ENCODE peak calls at places on chromosome 9, in six cellular contexts. Q is A549, E is IMR-90, K is GM12878, R is HepG2, Y is K562. W is an unnamed sample.

GRCh38 chr9:24672336-24672735 is 126.6 kb upstream of the IZUMO3 start:
- DNase-seq in R (no peak), E (no peak), Q (no peak), K (no peak), Y (no peak), W (no peak)

GRCh38 chr9:134664446-134664845 is 22.8 kb downstream of the COL5A1 start:
- DNase-seq in E (no peak), K (no peak), Y (no peak), R (no peak), Q (no peak), W (no peak)

GRCh38 chr9:35490155-35490909 is 421 bp downstream of the RUSC2 start:
- DNase-seq in Q (no peak), E (no peak), Y (peak), R (no peak), K (no peak), W (peak)

GRCh38 chr9:131419029-131419614 is 25.2 kb downstream of the PRRC2B start:
- DNase-seq in E (peak), R (no peak), Y (no peak), K (no peak), Q (no peak), W (no peak)

GRCh38 chr9:91730806-91731205 is 219.2 kb downstream of the ROR2 start:
- DNase-seq in E (no peak), Q (no peak), R (no peak), K (no peak), Y (no peak), W (no peak)

GRCh38 chr9:116331241-116331640 is 177.7 kb downstream of the PAPPA start:
- DNase-seq in K (no peak), R (no peak), Y (no peak), Q (no peak), E (no peak), W (no peak)

GRCh38 chr9:5625916-5626315 is 3.0 kb upstream of the RIC1 start:
- DNase-seq in Q (no peak), K (no peak), R (no peak), Y (no peak), E (no peak), W (no peak)

GRCh38 chr9:109733690-109734089 is 46.3 kb upstream of the PALM2AKAP2 start:
- DNase-seq in Y (no peak), K (no peak), R (no peak), Q (no peak), E (peak), W (no peak)

GRCh38 chr9:676780-677458 is 164.6 kb upstream of the DMRT1 start:
- DNase-seq in Q (no peak), R (peak), K (no peak), Y (no peak), E (no peak), W (no peak)

GRCh38 chr9:126894052-126894603 is 20.5 kb upstream of the RALGPS1 start:
- DNase-seq in Y (no peak), Q (no peak), K (no peak), E (no peak), R (no peak), W (no peak)

GRCh38 chr9:78406933-78407332 is 110.0 kb downstream of the PSAT1 start:
- DNase-seq in K (no peak), E (no peak), Q (peak), R (peak), Y (no peak), W (no peak)

GRCh38 chr9:127897194-127897692 is 2.2 kb downstream of the ST6GALNAC6 start:
- DNase-seq in Y (peak), Q (peak), R (peak), K (no peak), E (peak), W (peak)

GRCh38 chr9:128495804-128496417 is 8.6 kb upstream of the GLE1 start:
- DNase-seq in Q (peak), R (peak), Y (no peak), E (no peak), K (no peak), W (no peak)

GRCh38 chr9:95343725-95344287 is 26.3 kb upstream of the FANCC start:
- DNase-seq in Q (no peak), R (no peak), E (no peak), Y (no peak), K (no peak), W (no peak)

GRCh38 chr9:6090811-6091210 is 75.4 kb upstream of the RANBP6 start:
- DNase-seq in Y (no peak), R (no peak), Q (no peak), E (no peak), K (no peak), W (no peak)

GRCh38 chr9:100720922-100721321 is 143.0 kb downstream of the CAVIN4 start:
- DNase-seq in K (no peak), R (no peak), Y (no peak), Q (no peak), E (peak), W (no peak)

GRCh38 chr9:95736891-95737522 is 138.5 kb upstream of the ERCC6L2 start:
- DNase-seq in Q (no peak), E (no peak), K (no peak), Y (no peak), R (no peak), W (no peak)

GRCh38 chr9:24071736-24072135 is 245.7 kb upstream of the ELAVL2 start:
- DNase-seq in Y (no peak), R (no peak), Q (peak), K (no peak), E (no peak), W (no peak)

GRCh38 chr9:85521331-85522197 is 220.2 kb downstream of the AGTPBP1 start:
- DNase-seq in R (no peak), E (no peak), Q (no peak), K (no peak), Y (no peak), W (no peak)

GRCh38 chr9:71716138-71716909 is 52.0 kb downstream of the CEMIP2 start:
- DNase-seq in Q (no peak), R (no peak), Y (no peak), E (no peak), K (no peak), W (peak)

GRCh38 chr9:89513836-89514235 is 15.9 kb upstream of the SEMA4D start:
- DNase-seq in Q (no peak), R (no peak), K (no peak), Y (no peak), E (no peak), W (no peak)

GRCh38 chr9:108621991-108622390 is 233.8 kb downstream of the ACTL7B start:
- DNase-seq in R (no peak), E (no peak), Y (no peak), Q (no peak), K (no peak), W (no peak)
- TF ChIP-seq SMC3 in R (no peak), E (no peak), Y (no peak), Q (no peak), K (no peak), W (no peak)

DNA sequence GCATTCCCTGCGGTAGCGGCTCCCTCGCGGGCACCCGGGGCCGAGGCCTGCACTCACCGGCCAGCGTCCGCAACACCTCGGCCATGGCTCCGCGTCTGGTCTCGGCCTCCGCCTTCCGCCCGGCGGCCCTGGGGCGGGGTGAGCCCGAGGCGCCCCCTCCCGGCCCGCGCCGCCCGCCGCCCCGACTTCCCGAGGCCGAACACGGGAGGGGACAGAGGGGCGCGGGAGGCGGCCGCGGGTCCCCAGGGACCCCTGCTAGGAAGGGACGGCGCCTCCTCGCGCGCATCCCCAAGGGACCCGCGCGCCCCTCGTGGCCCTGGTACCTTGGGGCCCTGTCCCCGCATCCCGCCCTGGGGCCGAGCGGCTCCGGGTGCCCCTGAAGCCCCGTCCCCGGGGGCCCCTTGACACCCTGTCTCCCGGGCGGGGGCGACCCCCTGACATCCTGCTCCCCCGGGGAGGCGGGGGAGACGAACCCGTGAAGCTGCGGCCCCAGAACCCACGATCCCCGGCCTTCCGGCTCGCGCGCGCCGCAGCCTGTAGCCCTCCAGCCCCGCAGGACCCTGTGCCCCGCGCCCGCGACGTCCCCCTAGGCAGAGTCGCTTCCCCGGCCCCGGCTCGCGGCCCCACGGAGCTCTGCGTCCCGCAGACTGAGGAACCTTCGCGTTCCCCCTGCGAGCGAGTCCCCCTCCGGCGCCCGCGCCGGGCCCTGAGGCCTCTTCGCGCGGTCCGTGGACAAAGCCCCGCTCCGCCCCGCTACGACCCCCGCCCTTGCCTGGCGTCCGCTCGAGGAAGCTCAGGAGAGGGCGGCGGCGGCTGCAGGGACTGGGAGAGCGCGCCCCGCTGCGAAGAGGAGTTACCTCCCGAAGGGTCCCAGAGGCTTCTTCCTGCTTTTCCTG is at the start of gene ABO:
- DNase-seq in E (no peak), Y (peak), K (no peak), R (no peak), Q (no peak), W (peak)
- TF ChIP-seq SMC3 in E (no peak), Y (no peak), K (no peak), R (no peak), Q (no peak), W (no peak)

GRCh38 chr9:87796232-87796631 is 70.3 kb downstream of the CTSL start:
- DNase-seq in R (no peak), Y (no peak), Q (no peak), K (no peak), E (no peak), W (no peak)
- TF ChIP-seq SMC3 in R (no peak), Y (no peak), Q (no peak), K (no peak), E (no peak), W (no peak)

DNA sequence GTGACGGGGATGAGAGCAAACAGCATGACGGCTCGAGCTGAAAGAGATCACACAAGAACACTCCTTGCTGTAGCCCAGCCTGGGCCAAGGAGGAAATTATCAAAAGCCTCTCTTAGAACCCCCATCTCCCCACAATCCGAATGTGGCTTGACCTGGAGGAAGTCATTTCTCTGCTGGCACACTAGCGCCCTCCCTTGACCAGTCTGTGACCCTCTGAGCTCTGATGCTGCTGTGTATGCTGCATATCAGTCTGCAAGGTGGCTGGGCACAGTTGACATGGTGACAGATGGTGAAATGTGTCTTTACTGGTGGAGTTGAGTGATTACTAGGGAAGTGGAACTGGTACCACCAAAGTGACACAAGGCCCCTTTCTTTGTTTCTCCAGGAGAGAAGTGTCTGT is 3.3 kb downstream of the SLC46A2 start:
- DNase-seq in Q (peak), Y (peak), K (no peak), E (no peak), R (peak), W (no peak)
- TF ChIP-seq SMC3 in Q (no peak), Y (peak), K (no peak), E (no peak), R (no peak), W (no peak)

GRCh38 chr9:38332625-38333024 is 59.9 kb upstream of the ALDH1B1 start:
- DNase-seq in E (no peak), Q (no peak), Y (no peak), K (no peak), R (no peak), W (no peak)
- TF ChIP-seq SMC3 in E (no peak), Q (no peak), Y (no peak), K (no peak), R (no peak), W (no peak)

GRCh38 chr9:98851730-98852462 is 44.4 kb downstream of the GALNT12 start:
- DNase-seq in Q (no peak), E (peak), Y (peak), R (no peak), K (no peak), W (no peak)
- TF ChIP-seq SMC3 in Q (no peak), E (no peak), Y (no peak), R (no peak), K (no peak), W (no peak)

GRCh38 chr9:123090956-123091355 is 57.5 kb downstream of the GPR21 start:
- DNase-seq in Q (no peak), K (no peak), E (no peak), Y (no peak), R (no peak), W (no peak)

GRCh38 chr9:123087359-123087888 is 54.0 kb downstream of the GPR21 start:
- DNase-seq in R (peak), Y (no peak), K (no peak), E (no peak), Q (no peak), W (no peak)

GRCh38 chr9:123090198-123090896 is 56.9 kb downstream of the GPR21 start:
- DNase-seq in R (no peak), Y (no peak), K (no peak), E (peak), Q (no peak), W (no peak)

GRCh38 chr9:123089790-123090189 is 56.3 kb downstream of the GPR21 start:
- DNase-seq in K (no peak), R (no peak), Q (no peak), E (no peak), Y (no peak), W (no peak)

DNA sequence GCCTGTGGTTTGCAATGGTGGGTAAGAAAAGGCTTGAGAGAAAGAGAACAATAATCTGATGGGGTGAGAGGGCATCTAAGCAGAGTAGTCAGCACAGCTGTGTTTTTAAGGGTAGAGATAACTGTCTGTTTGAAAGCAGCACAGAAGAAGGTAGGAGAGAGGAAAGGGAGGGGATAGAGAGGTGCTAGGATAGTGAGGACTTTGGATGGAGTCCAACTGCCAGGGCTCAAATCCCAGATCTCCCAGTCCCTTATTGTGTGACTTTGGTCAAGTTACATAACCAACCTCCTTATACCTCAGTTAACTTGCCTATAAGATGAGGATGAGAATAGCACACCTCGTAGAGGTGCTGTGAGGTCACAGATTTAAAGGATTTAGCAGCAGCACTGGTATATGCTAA is 55.6 kb downstream of the GPR21 start:
- DNase-seq in E (no peak), Y (no peak), R (no peak), K (no peak), Q (no peak), W (no peak)
- TF ChIP-seq SMC3 in E (no peak), Y (no peak), R (no peak), K (no peak), Q (no peak), W (no peak)

W was measured in SK-N-SH.